ENCODE peak calls at places on chromosome 14, in five cellular contexts. U is ascending aorta, J is spleen, G is esophagus squamous epithelium, L is cardiac muscle cell. Y is an unnamed sample.

GRCh38 chr14:97977711-97978261 is 1180.6 kb downstream of the VRK1 start:
- DNase-seq in U (peak; percentile 87), L (no peak), G (no peak), J (peak; percentile 90), Y (peak; percentile 27)

GRCh38 chr14:21023174-21023573 is 1.7 kb downstream of the NDRG2 start:
- DNase-seq in J (no peak), G (no peak), U (no peak), L (no peak), Y (no peak)

GRCh38 chr14:100770046-100770445 is 43.4 kb downstream of the DLK1 start:
- DNase-seq in U (no peak), G (no peak), J (no peak), L (no peak), Y (no peak)

GRCh38 chr14:73824116-73824515 is 27.5 kb upstream of the PTGR2 start:
- DNase-seq in J (peak; percentile 4), G (no peak), L (no peak), U (no peak), Y (no peak)

GRCh38 chr14:92041203-92041602 is 1.3 kb upstream of the TRIP11 start:
- DNase-seq in J (no peak), U (no peak), L (no peak), G (no peak), Y (no peak)

GRCh38 chr14:72744416-72745120 is 149.3 kb downstream of the DPF3 start:
- DNase-seq in U (peak; percentile 43), G (no peak), L (no peak), J (no peak), Y (no peak)

GRCh38 chr14:90425480-90425879 is 28.7 kb downstream of the CALM1 start:
- DNase-seq in U (no peak), L (no peak), J (no peak), G (no peak), Y (no peak)

GRCh38 chr14:94540031-94540794 is 21.0 kb upstream of the SERPINA4 start:
- DNase-seq in U (no peak), G (no peak), J (no peak), L (no peak), Y (no peak)

GRCh38 chr14:24839617-24840203 is 205.7 kb upstream of the GZMB start:
- DNase-seq in J (no peak), L (no peak), G (no peak), U (no peak), Y (no peak)

GRCh38 chr14:38662781-38663180 is 406.9 kb upstream of the CLEC14A start:
- DNase-seq in J (peak; percentile 21), L (no peak), U (no peak), G (no peak), Y (no peak)

GRCh38 chr14:20748439-20748838 is 2.8 kb downstream of the EDDM3A start:
- DNase-seq in U (no peak), J (no peak), G (no peak), L (no peak), Y (no peak)

GRCh38 chr14:90797919-90798318 is 18.3 kb downstream of the TTC7B start:
- DNase-seq in J (no peak), L (no peak), G (no peak), U (no peak), Y (no peak)

GRCh38 chr14:51224551-51224950 is 15.5 kb upstream of the TMX1 start:
- DNase-seq in L (no peak), U (no peak), G (no peak), J (no peak), Y (no peak)

GRCh38 chr14:30874999-30875787 is 834 bp downstream of the COCH start:
- DNase-seq in G (no peak), U (no peak), J (peak; percentile 72), L (peak; percentile 5), Y (no peak)

GRCh38 chr14:51860836-51861583 is 598 bp downstream of the GNG2 start:
- DNase-seq in J (no peak), U (no peak), G (no peak), L (no peak), Y (no peak)

GRCh38 chr14:36233217-36233616 is 56.7 kb upstream of the PTCSC3 start:
- DNase-seq in U (no peak), J (no peak), G (no peak), L (no peak), Y (no peak)

GRCh38 chr14:92437729-92438280 is 75.8 kb upstream of the RIN3 start:
- DNase-seq in G (no peak), J (no peak), U (no peak), L (no peak), Y (no peak)

GRCh38 chr14:105398726-105399440 is 545 bp downstream of the TEX22 start:
- DNase-seq in G (no peak), U (no peak), J (no peak), L (peak; percentile 54), Y (no peak)

GRCh38 chr14:88551936-88552565 is 2.8 kb downstream of the PTPN21 start:
- DNase-seq in U (no peak), L (no peak), G (no peak), J (no peak), Y (no peak)

GRCh38 chr14:85531594-85532391 is 1.8 kb downstream of the FLRT2 start:
- DNase-seq in U (peak; percentile 77), G (no peak), L (peak; percentile 53), J (peak; percentile 79), Y (no peak)

GRCh38 chr14:61568572-61569011 is 126.7 kb upstream of the HIF1A start:
- DNase-seq in L (peak; percentile 49), J (peak; percentile 95), U (peak; percentile 67), G (peak; percentile 28), Y (no peak)

GRCh38 chr14:65412881-65413738 is 580 bp downstream of the FUT8 start:
- DNase-seq in J (peak; percentile 95), U (peak; percentile 77), L (peak; percentile 91), G (no peak), Y (peak; percentile 3)
- TF ChIP-seq CTCF in J (no peak), U (no peak), L (no peak), G (no peak), Y (no peak)

DNA sequence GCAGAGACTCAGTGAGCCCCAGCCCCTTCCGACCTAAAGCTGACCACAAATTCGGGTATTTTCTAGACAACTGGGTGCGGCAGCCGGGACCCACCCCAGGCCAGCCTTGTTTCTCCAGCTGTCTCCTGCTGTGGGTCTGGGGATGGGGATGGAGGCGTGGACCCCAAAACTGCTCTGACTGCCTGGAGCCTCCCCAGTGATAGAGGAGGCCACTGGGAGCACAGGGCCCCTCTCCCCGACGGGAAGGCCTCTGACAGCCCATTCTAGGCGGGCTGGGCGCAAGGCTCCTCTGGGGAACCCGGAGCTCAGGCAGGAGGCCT is 38.2 kb upstream of the TDRD9 start:
- DNase-seq in U (no peak), J (no peak), L (no peak), G (no peak), Y (no peak)
- H3K9me3 ChIP-seq in U (no peaks in the 10 kb centered on the region), J (no peaks in the 10 kb centered on the region), L (no peaks in the 10 kb centered on the region), G (no peaks in the 10 kb centered on the region), Y (no peaks in the 10 kb centered on the region)

GRCh38 chr14:99188721-99189120 is 83.3 kb downstream of the BCL11B start:
- DNase-seq in G (no peak), J (no peak), L (peak; percentile 14), U (no peak), Y (no peak)

GRCh38 chr14:99191663-99192621 is 80.1 kb downstream of the BCL11B start:
- DNase-seq in G (no peak), L (no peak), U (peak; percentile 79), J (peak; percentile 64), Y (no peak)

GRCh38 chr14:99189201-99189801 is 82.7 kb downstream of the BCL11B start:
- DNase-seq in G (no peak), J (peak; percentile 84), U (no peak), L (no peak), Y (no peak)

GRCh38 chr14:99192823-99193222 is 79.2 kb downstream of the BCL11B start:
- DNase-seq in U (no peak), G (no peak), J (peak; percentile 25), L (no peak), Y (no peak)

DNA sequence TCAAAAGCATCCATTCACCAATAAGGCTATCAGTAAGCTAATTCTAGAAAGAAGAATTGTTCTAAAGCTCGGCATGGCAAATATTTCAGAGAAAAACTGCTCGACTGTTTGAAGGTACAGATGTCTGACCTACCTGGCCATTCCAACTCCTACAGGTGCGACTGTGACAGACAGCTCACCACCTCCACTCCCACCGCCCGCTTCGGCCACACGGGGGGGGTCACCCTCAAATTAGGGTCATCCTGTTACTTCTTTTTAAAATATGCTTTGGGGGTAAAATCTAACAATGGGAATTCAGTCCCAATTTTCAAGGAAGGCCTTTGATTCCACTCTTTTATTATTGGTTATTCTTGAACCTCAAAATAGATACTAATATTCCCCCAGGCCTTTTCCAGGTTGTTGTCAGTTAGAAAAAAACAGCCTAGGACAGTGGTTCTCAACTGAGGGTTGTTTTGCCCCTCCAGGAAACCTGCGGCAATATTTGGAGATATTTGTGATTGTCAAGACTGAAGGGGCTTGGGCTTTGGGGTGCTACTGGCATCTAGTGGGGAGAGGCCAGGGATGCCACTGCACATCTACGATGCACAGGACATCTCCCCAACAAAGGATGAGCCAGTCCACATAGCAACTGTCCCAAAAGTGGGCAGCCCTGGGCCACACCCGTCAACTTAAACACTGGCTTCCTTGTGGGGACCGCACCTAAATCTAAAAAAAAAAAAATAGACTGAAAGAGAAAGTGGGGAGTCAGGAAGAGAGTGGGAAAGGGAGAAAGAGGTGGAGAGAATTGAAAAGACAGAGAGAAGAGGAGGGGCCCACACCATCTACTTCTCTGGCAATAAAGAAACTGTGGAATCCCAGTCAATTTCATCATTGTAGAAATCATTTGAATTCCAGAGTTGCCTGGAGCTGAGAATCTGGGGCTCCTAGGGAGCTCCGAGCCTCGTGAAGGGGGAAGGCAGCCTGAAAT is 81.0 kb downstream of the BCL11B start:
- DNase-seq in U (no peak), G (no peak), J (peak; percentile 45), L (no peak), Y (no peak)
- H3K4me1 ChIP-seq in U (peaks cover 6% of the 10 kb centered on the region), G (peaks cover 75% of the 10 kb centered on the region), J (peaks cover 14% of the 10 kb centered on the region), L (peaks cover 7% of the 10 kb centered on the region), Y (peaks cover 7% of the 10 kb centered on the region)

DNA sequence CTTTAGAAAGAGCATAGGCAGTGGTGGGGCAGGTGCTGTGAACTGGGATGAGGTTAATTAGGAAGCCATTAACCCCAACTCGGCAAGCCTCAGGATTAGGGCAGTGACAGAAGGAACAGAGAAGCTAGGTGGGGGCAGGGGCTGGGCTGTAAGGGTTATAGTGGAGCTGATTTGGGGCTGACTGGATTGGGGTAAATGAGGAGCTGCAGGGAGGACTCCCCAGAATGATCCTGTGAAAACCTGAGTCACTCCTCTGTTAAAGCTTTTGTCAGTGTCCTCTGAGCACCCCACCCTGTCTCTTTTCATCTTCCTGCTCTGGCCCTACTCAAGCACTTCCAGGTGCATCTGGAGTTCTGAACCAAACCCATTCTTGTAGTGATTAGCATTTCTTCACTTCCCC is 4.4 kb downstream of the KLC1 start:
- DNase-seq in L (no peak), G (no peak), U (no peak), J (no peak), Y (no peak)
- TF ChIP-seq CTCF in L (no peak), G (no peak), U (no peak), J (no peak), Y (no peak)

GRCh38 chr14:96904201-96904600 is 107.0 kb downstream of the VRK1 start:
- DNase-seq in L (no peak), G (no peak), U (no peak), J (no peak), Y (no peak)
- H3K9me3 ChIP-seq in L (no peaks in the 10 kb centered on the region), G (no peaks in the 10 kb centered on the region), U (no peaks in the 10 kb centered on the region), J (no peaks in the 10 kb centered on the region), Y (no peaks in the 10 kb centered on the region)

DNA sequence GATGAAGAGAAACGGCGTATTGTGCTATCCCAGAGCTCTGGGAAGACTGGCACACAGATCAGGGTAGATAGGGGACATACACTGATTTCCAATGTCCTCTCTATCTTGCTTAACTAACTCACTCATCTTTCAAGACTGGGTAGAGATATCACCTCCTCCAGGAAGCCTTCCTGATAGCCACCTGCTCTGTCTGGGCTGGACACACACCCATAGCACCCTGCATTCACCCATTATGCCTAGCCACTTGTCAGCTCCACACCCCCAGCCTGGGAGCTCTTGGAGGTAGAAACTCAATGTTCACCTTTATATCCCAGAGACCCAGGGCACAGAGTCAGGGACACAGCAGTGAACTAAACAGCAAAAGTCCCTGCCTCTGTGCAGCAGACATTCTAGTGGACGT is 52.0 kb downstream of the ACTN1 start:
- DNase-seq in U (no peak), G (no peak), L (no peak), J (no peak), Y (no peak)
- H3K4me1 ChIP-seq in U (peaks cover 36% of the 10 kb centered on the region), G (peaks cover 76% of the 10 kb centered on the region), L (peaks cover 64% of the 10 kb centered on the region), J (peaks cover 12% of the 10 kb centered on the region), Y (peaks cover 98% of the 10 kb centered on the region)